ENCODE peak calls at places on chromosomes 13 and 19, in ten cellular contexts. Z is astrocyte; V is posterior cingulate gyrus; B is NCI-H1105; T is activated gamma-delta T cell treated with anti-CD3 and anti-CD28 coated beads, Interleukin-2, amount 50 U/mL, for 16 hours; H is tibial nerve; F is NCI-H510A; Q is thoracic aorta; M is lower lobe of right lung; G is activated T-cell treated with anti-CD3 and anti-CD28 coated beads, Interleukin-2, amount 50 U/mL, for 1 hour. E is an unnamed sample.

GRCh38 chr19:58009666-58010301 is 7.2 kb upstream of the ZNF606 start:
- DNase-seq in Z (peak), V (peak), B (peak), T (peak), H (peak), F (peak), Q (peak), M (peak), G (peak), E (no peak)

GRCh38 chr19:52343548-52343947 is 7.5 kb downstream of the ZNF610 start:
- DNase-seq in Z (peak), V (no peak), B (peak), T (peak), H (peak), F (no peak), Q (no peak), M (no peak), G (peak), E (no peak)

GRCh38 chr13:50580684-50581305 is 262.7 kb downstream of the DLEU7 start:
- DNase-seq in Z (peak), V (no peak), B (no peak), T (no peak), H (no peak), F (no peak), Q (no peak), M (no peak), G (no peak), E (no peak)

GRCh38 chr19:33691736-33692135 is 70.0 kb downstream of the CHST8 start:
- DNase-seq in Z (no peak), V (no peak), B (no peak), T (no peak), H (no peak), F (no peak), Q (no peak), M (no peak), G (no peak), E (no peak)

GRCh38 chr19:40689339-40690049 is 957 bp downstream of the NUMBL start:
- DNase-seq in Z (peak), V (no peak), B (no peak), T (no peak), H (no peak), F (no peak), Q (no peak), M (no peak), G (peak), E (peak)

GRCh38 chr19:13018037-13018914 is 23.0 kb downstream of the NFIX start:
- DNase-seq in Z (peak), V (peak), B (no peak), T (no peak), H (peak), F (no peak), Q (no peak), M (no peak), G (no peak), E (no peak)

GRCh38 chr19:35518313-35518712 is 4.9 kb upstream of the DMKN start:
- DNase-seq in Z (peak), V (no peak), B (no peak), T (no peak), H (no peak), F (no peak), Q (no peak), M (no peak), G (no peak), E (peak)

GRCh38 chr19:39544920-39545319 is 5.0 kb upstream of the EID2 start:
- DNase-seq in Z (no peak), V (no peak), B (no peak), T (no peak), H (no peak), F (no peak), Q (no peak), M (no peak), G (no peak), E (no peak)

GRCh38 chr13:106846571-106846970 is 278.6 kb upstream of the ARGLU1 start:
- DNase-seq in Z (no peak), V (no peak), B (no peak), T (no peak), H (no peak), F (no peak), Q (no peak), M (no peak), G (no peak), E (no peak)

GRCh38 chr19:16589917-16590316 is 17.7 kb upstream of the SLC35E1 start:
- DNase-seq in Z (no peak), V (no peak), B (peak), T (no peak), H (no peak), F (peak), Q (no peak), M (no peak), G (no peak), E (no peak)

GRCh38 chr19:14786421-14786851 is 8.1 kb upstream of the ADGRE2 start:
- DNase-seq in Z (no peak), V (no peak), B (no peak), T (no peak), H (no peak), F (no peak), Q (no peak), M (peak), G (peak), E (no peak)

GRCh38 chr13:48233886-48234488 is 981 bp downstream of the ITM2B start:
- DNase-seq in Z (peak), V (no peak), B (no peak), T (no peak), H (no peak), F (no peak), Q (no peak), M (no peak), G (no peak), E (no peak)

GRCh38 chr13:72144625-72145024 is 277.6 kb upstream of the DACH1 start:
- DNase-seq in Z (no peak), V (no peak), B (no peak), T (no peak), H (no peak), F (no peak), Q (no peak), M (no peak), G (no peak), E (no peak)

GRCh38 chr19:40640744-40641143 is 39.6 kb downstream of the LTBP4 start:
- DNase-seq in Z (peak), V (no peak), B (no peak), T (no peak), H (no peak), F (no peak), Q (no peak), M (no peak), G (no peak), E (no peak)

GRCh38 chr13:27965740-27966640 is 3.1 kb downstream of the CDX2 start:
- DNase-seq in Z (no peak), V (no peak), B (no peak), T (no peak), H (no peak), F (no peak), Q (no peak), M (no peak), G (no peak), E (no peak)

GRCh38 chr19:49017041-49017665 is at the start of gene LHB:
- DNase-seq in Z (no peak), V (no peak), B (no peak), T (no peak), H (no peak), F (no peak), Q (no peak), M (no peak), G (no peak), E (no peak)

GRCh38 chr19:41548954-41549688 is 26.8 kb upstream of the CEACAM21 start:
- DNase-seq in Z (no peak), V (no peak), B (no peak), T (peak), H (no peak), F (no peak), Q (no peak), M (no peak), G (peak), E (no peak)

GRCh38 chr19:1266116-1266817 is 2.9 kb upstream of the CIRBP start:
- DNase-seq in Z (peak), V (peak), B (peak), T (peak), H (no peak), F (no peak), Q (no peak), M (peak), G (peak), E (peak)

GRCh38 chr19:56109216-56109615 is 11.9 kb downstream of the ZNF787 start:
- DNase-seq in Z (no peak), V (no peak), B (no peak), T (no peak), H (no peak), F (no peak), Q (no peak), M (no peak), G (no peak), E (no peak)

GRCh38 chr19:58154287-58154678 is 3.7 kb upstream of the ZNF329 start:
- DNase-seq in Z (peak), V (peak), B (no peak), T (no peak), H (no peak), F (no peak), Q (no peak), M (peak), G (peak), E (no peak)

GRCh38 chr19:38039966-38040365 is 133.0 kb downstream of the SIPA1L3 start:
- DNase-seq in Z (peak), V (no peak), B (no peak), T (no peak), H (no peak), F (no peak), Q (no peak), M (no peak), G (no peak), E (no peak)

GRCh38 chr19:9935409-9936062 is 779 bp downstream of the OLFM2 start:
- DNase-seq in Z (no peak), V (no peak), B (no peak), T (no peak), H (no peak), F (no peak), Q (no peak), M (no peak), G (no peak), E (no peak)

GRCh38 chr13:46146898-46147297 is 35.1 kb downstream of the LCP1 start:
- DNase-seq in Z (no peak), V (peak), B (no peak), T (no peak), H (no peak), F (no peak), Q (no peak), M (no peak), G (no peak), E (no peak)

GRCh38 chr13:103539265-103539664 is 473.0 kb upstream of the SLC10A2 start:
- DNase-seq in Z (no peak), V (no peak), B (peak), T (no peak), H (no peak), F (peak), Q (no peak), M (no peak), G (no peak), E (no peak)

GRCh38 chr13:29607465-29607864 is 12.0 kb upstream of the SLC7A1 start:
- DNase-seq in Z (no peak), V (no peak), B (no peak), T (no peak), H (no peak), F (no peak), Q (no peak), M (no peak), G (no peak), E (no peak)

GRCh38 chr13:29438772-29439171 is 156.7 kb downstream of the SLC7A1 start:
- DNase-seq in Z (peak), V (no peak), B (no peak), T (no peak), H (no peak), F (no peak), Q (no peak), M (no peak), G (no peak), E (no peak)

GRCh38 chr13:105940882-105941281 is 594.6 kb downstream of the EFNB2 start:
- DNase-seq in Z (no peak), V (no peak), B (no peak), T (no peak), H (no peak), F (no peak), Q (no peak), M (no peak), G (no peak), E (no peak)

GRCh38 chr19:6723108-6723618 is 2.7 kb upstream of the C3 start:
- DNase-seq in Z (peak), V (no peak), B (no peak), T (no peak), H (peak), F (no peak), Q (no peak), M (peak), G (no peak), E (no peak)

GRCh38 chr13:112684041-112684440 is 5.8 kb upstream of the ATP11A start:
- DNase-seq in Z (no peak), V (no peak), B (no peak), T (no peak), H (no peak), F (no peak), Q (no peak), M (no peak), G (no peak), E (peak)

GRCh38 chr19:57511484-57511883 is 11.7 kb downstream of the ZNF773 start:
- DNase-seq in Z (no peak), V (no peak), B (no peak), T (no peak), H (no peak), F (no peak), Q (no peak), M (no peak), G (no peak), E (no peak)

GRCh38 chr13:46126552-46127171 is 21.8 kb upstream of the CPB2 start:
- DNase-seq in Z (peak), V (peak), B (peak), T (peak), H (peak), F (no peak), Q (no peak), M (peak), G (peak), E (peak)

GRCh38 chr13:50334092-50334778 is 319.0 kb downstream of the KCNRG start:
- DNase-seq in Z (no peak), V (no peak), B (no peak), T (no peak), H (no peak), F (no peak), Q (no peak), M (no peak), G (no peak), E (no peak)